ENCODE peak calls at places on chromosomes 2 and 18, in six cellular contexts. A is A549, C is HepG2, G is endothelial cell of umbilical vein, H is K562, N is GM12878. U is an unnamed sample.

GRCh38 chr2:239949079-239949478 is 76.1 kb downstream of the NDUFA10 start:
- DNase-seq in A (no peak), C (no peak), G (no peak), H (no peak), N (no peak), U (no peak)

GRCh38 chr2:200408428-200409311 is 101.2 kb downstream of the KCTD18 start:
- DNase-seq in A (peak; percentile 47), C (peak; percentile 52), G (peak; percentile 48), H (peak; percentile 18), N (no peak), U (peak; percentile 52)

GRCh38 chr2:55761526-55761925 is 67.9 kb upstream of the PNPT1 start:
- DNase-seq in A (no peak), C (no peak), G (peak; percentile 44), H (no peak), N (no peak), U (no peak)

GRCh38 chr2:202299712-202300111 is 34.1 kb downstream of the NOP58 start:
- DNase-seq in A (no peak), C (no peak), G (no peak), H (no peak), N (peak; percentile 30), U (no peak)

GRCh38 chr2:236177604-236177966 is 9.4 kb upstream of the GBX2 start:
- DNase-seq in A (peak; percentile 89), C (peak; percentile 57), G (peak; percentile 55), H (peak; percentile 48), N (no peak), U (peak; percentile 27)

GRCh38 chr2:55965966-55966365 is 42.4 kb upstream of the EFEMP1 start:
- DNase-seq in A (no peak), C (no peak), G (peak; percentile 99), H (no peak), N (no peak), U (no peak)

GRCh38 chr2:206831442-206831995 is 66.1 kb downstream of the FASTKD2 start:
- DNase-seq in A (no peak), C (no peak), G (no peak), H (no peak), N (no peak), U (no peak)

GRCh38 chr2:12325806-12326205 is 390.9 kb upstream of the TRIB2 start:
- DNase-seq in A (no peak), C (no peak), G (peak; percentile 70), H (no peak), N (no peak), U (peak; percentile 94)

GRCh38 chr2:41854227-41854626 is 193.6 kb upstream of the PKDCC start:
- DNase-seq in A (no peak), C (no peak), G (no peak), H (no peak), N (no peak), U (no peak)

GRCh38 chr2:200253631-200254030 is 52.9 kb upstream of the SPATS2L start:
- DNase-seq in A (no peak), C (no peak), G (no peak), H (no peak), N (no peak), U (no peak)

GRCh38 chr2:67854103-67854502 is 208.7 kb downstream of the C1D start:
- DNase-seq in A (no peak), C (no peak), G (no peak), H (no peak), N (no peak), U (no peak)

GRCh38 chr18:13390711-13391110 is 172.2 kb downstream of the LDLRAD4 start:
- DNase-seq in A (no peak), C (no peak), G (no peak), H (no peak), N (no peak), U (no peak)

GRCh38 chr18:58578321-58578720 is 50.6 kb downstream of the ALPK2 start:
- DNase-seq in A (no peak), C (no peak), G (no peak), H (no peak), N (no peak), U (no peak)

GRCh38 chr2:151175857-151176256 is 85.8 kb downstream of the RBM43 start:
- DNase-seq in A (no peak), C (no peak), G (no peak), H (no peak), N (no peak), U (no peak)

GRCh38 chr2:180077295-180077906 is 70.3 kb upstream of the CWC22 start:
- DNase-seq in A (peak; percentile 3), C (peak; percentile 5), G (peak; percentile 32), H (peak; percentile 15), N (no peak), U (peak; percentile 10)

GRCh38 chr2:240644859-240645301 is 19.6 kb downstream of the GPR35 start:
- DNase-seq in A (no peak), C (no peak), G (no peak), H (no peak), N (no peak), U (no peak)

GRCh38 chr18:50797147-50797546 is 22.7 kb downstream of the MRO start:
- DNase-seq in A (no peak), C (no peak), G (no peak), H (no peak), N (no peak), U (no peak)

GRCh38 chr2:73997813-73998212 is 13.1 kb downstream of the TET3 start:
- DNase-seq in A (no peak), C (no peak), G (no peak), H (no peak), N (no peak), U (no peak)

GRCh38 chr2:154995332-154995731 is 296.8 kb downstream of the KCNJ3 start:
- DNase-seq in A (no peak), C (no peak), G (peak; percentile 31), H (no peak), N (no peak), U (no peak)

DNA sequence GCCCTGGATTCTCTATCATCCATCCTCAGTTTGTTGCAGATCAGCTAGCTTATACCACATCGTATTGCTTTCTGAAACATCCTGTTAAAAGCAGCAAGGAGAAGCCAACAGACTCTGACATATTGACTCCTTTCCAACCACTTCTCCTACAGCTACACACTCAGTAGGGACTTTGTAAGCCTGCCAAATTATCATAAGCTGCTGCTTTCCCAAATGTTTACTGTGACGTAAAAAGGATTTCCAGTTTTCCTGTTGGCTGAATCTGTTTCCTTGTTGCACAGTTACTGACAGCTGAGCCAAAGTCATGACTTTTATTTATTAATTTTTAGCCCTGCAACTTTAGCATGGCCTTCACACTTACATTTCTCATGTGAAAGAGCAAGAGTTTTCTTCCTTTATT is 294.3 kb downstream of the KCNJ3 start:
- DNase-seq in A (no peak), C (no peak), G (peak; percentile 72), H (no peak), N (no peak), U (no peak)
- TF ChIP-seq MYC in A (no peak), C (no peak), G (no peak), H (no peak), N (no peak), U (no peak)

GRCh38 chr18:3205239-3205638 is 14.5 kb downstream of the MYOM1 start:
- DNase-seq in A (no peak), C (no peak), G (no peak), H (no peak), N (no peak), U (no peak)

GRCh38 chr18:3211236-3211992 is 8.4 kb downstream of the MYOM1 start:
- DNase-seq in A (no peak), C (peak; percentile 69), G (no peak), H (no peak), N (no peak), U (no peak)

GRCh38 chr18:3212636-3213035 is 7.1 kb downstream of the MYOM1 start:
- DNase-seq in A (no peak), C (no peak), G (no peak), H (no peak), N (no peak), U (no peak)

GRCh38 chr18:3209859-3210569 is 9.8 kb downstream of the MYOM1 start:
- DNase-seq in A (no peak), C (no peak), G (no peak), H (no peak), N (peak; percentile 20), U (no peak)

DNA sequence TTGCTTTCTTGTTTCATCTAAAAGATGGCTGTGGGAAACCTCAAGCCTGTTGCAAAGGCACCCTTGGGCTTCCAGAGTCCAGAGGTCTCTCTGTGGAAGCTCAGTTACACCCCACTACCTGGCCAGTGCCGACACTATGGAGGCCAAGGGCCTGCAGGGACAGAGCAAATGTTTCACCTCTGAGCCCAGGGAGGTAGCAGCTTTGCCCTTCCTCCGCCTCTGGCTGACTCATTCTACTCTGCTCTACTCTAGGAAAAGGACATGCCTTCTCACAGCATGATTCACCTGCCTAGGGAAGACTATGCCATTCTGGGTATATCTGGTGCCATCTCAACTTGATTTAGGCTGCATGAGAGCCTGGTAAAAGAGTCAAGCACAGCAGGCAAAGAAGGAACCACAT is 12.2 kb downstream of the MYOM1 start:
- DNase-seq in A (peak; percentile 22), C (peak; percentile 37), G (no peak), H (no peak), N (no peak), U (no peak)
- TF ChIP-seq MAX in A (no peak), C (no peak), G (no peak), H (no peak), N (no peak), U (no peak)

GRCh38 chr18:10519999-10520935 is 5.6 kb upstream of the NAPG start:
- DNase-seq in A (peak; percentile 51), C (peak; percentile 76), G (peak; percentile 86), H (peak; percentile 72), N (peak; percentile 53), U (peak; percentile 93)
- TF ChIP-seq POLR2A in A (no peak), C (no peak), G (no peak), H (no peak), N (no peak), U (no peak)

GRCh38 chr2:30649278-30649677 is 158.0 kb downstream of the CAPN13 start:
- DNase-seq in A (no peak), C (no peak), G (no peak), H (no peak), N (no peak), U (no peak)
- TF ChIP-seq MYC in A (no peak), C (no peak), G (no peak), H (no peak), N (no peak), U (no peak)

DNA sequence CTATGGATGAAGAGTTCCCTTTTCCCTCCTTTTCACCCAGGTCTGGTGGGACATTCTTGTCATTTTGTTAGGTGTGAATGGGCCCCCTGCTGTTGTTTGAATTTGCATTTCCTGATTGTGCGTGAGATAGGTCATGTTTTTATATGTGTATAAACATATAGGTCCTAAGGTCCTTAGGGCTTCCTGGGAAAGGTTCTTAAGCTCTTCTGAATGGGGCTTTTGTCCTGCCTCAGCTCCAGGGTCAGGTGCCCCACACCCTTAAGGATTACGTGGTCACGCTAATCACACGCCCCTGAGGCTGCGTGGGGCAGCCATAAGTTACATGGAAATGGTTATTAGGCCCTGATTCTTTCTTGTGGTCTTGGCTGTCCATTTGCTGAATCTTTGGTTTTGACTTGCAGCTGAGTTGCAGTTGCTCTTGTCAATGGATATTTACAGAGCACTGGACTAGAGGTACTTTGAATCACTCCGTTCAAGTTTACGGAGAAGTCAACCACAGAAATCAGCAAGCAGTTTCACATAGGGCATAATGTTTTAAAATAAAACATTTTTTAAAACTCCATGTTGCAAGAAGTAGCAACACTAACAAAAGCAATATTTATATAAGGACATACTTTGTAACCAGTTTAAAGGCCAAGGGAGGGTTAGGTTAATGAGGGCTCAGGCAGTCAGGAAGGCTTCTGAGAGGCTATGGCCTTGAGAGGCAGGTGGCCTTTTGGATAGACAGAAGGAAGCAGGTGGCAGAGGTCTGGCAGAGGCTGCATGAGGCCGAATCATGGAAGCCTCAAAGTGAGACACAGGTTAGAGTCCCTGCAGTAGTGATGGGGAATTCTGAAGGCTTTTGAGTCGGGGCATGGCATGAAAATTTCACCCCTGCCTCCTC is 24.2 kb downstream of the LIPG start:
- DNase-seq in A (no peak), C (no peak), G (no peak), H (no peak), N (no peak), U (no peak)
- TF ChIP-seq MAX in A (no peak), C (no peak), G (no peak), H (no peak), N (no peak), U (no peak)